ENCODE peak calls at places on chromosome 2, in seven cellular contexts. L is heart right ventricle, A is neuronal stem cell, X is PC-9, S is astrocyte, T is mammary epithelial cell, Z is body of pancreas. C is an unnamed sample.

GRCh38 chr2:36780231-36780808 is 83.8 kb downstream of the VIT start:
- DNase-seq in X (peak; percentile 49), L (no peak), S (peak; percentile 41), A (peak; percentile 38), Z (no peak), T (peak; percentile 48), C (no peak)

GRCh38 chr2:174383796-174384195 is 11.7 kb upstream of the SCRN3 start:
- DNase-seq in T (no peak), A (no peak), X (no peak), S (no peak), Z (no peak), L (no peak), C (no peak)

GRCh38 chr2:216621292-216621691 is 11.9 kb upstream of the IGFBP2 start:
- DNase-seq in T (no peak), Z (no peak), L (no peak), X (no peak), A (no peak), S (no peak), C (no peak)

GRCh38 chr2:12719400-12720104 is 2.8 kb downstream of the TRIB2 start:
- DNase-seq in L (no peak), A (no peak), T (peak; percentile 50), X (peak; percentile 82), S (peak; percentile 62), Z (no peak), C (no peak)

GRCh38 chr2:37625781-37626548 is 45.5 kb downstream of the CDC42EP3 start:
- DNase-seq in S (peak; percentile 97), T (no peak), L (no peak), Z (peak; percentile 57), X (no peak), A (no peak), C (no peak)

GRCh38 chr2:241728000-241728399 is 6.4 kb upstream of the D2HGDH start:
- DNase-seq in T (no peak), Z (no peak), A (no peak), X (no peak), L (peak; percentile 44), S (no peak), C (no peak)

GRCh38 chr2:112093216-112093615 is 38.1 kb downstream of the TMEM87B start:
- DNase-seq in A (no peak), X (no peak), T (no peak), L (no peak), S (no peak), Z (no peak), C (no peak)

GRCh38 chr2:236317938-236318396 is 53.8 kb upstream of the ASB18 start:
- DNase-seq in T (no peak), A (no peak), X (no peak), Z (peak; percentile 20), S (no peak), L (peak; percentile 44), C (peak; percentile 83)

GRCh38 chr2:236981710-236982485 is 103.8 kb upstream of the COPS8 start:
- DNase-seq in A (no peak), T (no peak), L (no peak), Z (no peak), X (no peak), S (no peak), C (no peak)

GRCh38 chr2:231300722-231301076 is 94.8 kb upstream of the B3GNT7 start:
- DNase-seq in T (no peak), L (no peak), A (no peak), X (no peak), S (no peak), Z (no peak), C (no peak)

GRCh38 chr2:176653856-176654443 is 384.7 kb downstream of the MTX2 start:
- DNase-seq in X (no peak), A (peak; percentile 37), T (peak; percentile 67), L (peak; percentile 45), S (peak; percentile 46), Z (peak; percentile 56), C (peak; percentile 63)

GRCh38 chr2:170123593-170123992 is 54.4 kb upstream of the MYO3B start:
- DNase-seq in S (peak; percentile 30), L (no peak), X (peak; percentile 58), Z (no peak), T (peak; percentile 22), A (no peak), C (no peak)

GRCh38 chr2:27765621-27766286 is 5.8 kb upstream of the MRPL33 start:
- DNase-seq in T (peak; percentile 24), L (peak; percentile 63), A (no peak), S (peak; percentile 48), X (peak; percentile 97), Z (peak; percentile 87), C (peak; percentile 77)

DNA sequence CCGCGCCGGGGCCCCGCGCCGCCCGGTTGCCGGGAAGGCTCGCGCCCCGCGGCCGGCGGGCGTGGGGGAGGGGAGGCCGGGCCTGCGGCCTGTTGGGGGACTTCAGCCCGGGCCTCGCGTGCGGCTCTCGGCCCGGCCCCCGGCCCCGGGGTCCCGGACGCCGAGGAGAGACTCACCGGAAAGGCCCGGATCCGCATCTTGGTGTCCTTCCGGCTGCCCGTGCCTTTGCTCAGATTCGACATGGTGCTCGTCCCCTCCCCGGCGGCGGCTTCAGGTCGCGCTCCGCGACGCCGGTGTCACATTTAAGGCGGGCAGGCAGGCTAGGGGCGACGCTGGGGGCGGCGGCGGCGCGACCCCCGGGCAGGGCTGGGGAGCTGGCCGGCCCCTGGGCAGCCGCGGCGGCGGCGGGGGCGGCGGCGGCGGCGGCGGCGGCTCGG is 377 bp downstream of the CUL3 start:
- DNase-seq in L (peak; percentile 55), A (no peak), S (no peak), Z (peak; percentile 56), X (no peak), T (peak; percentile 49), C (peak; percentile 51)
- H3K27ac ChIP-seq in L (peak overlapping the region; percentile 85), A (peak overlapping the region; percentile 90), S (peak overlapping the region; percentile 89), Z (peak overlapping the region; percentile 87), X (peak overlapping the region; percentile 43), T (peak overlapping the region; percentile 75), C (peak overlapping the region; percentile 72)

GRCh38 chr2:69933254-69933828 is 18.4 kb downstream of the MXD1 start:
- DNase-seq in S (no peak), A (no peak), L (no peak), Z (no peak), X (no peak), T (no peak), C (no peak)

GRCh38 chr2:69936913-69937312 is 22.0 kb downstream of the MXD1 start:
- DNase-seq in A (no peak), S (no peak), X (no peak), Z (no peak), L (no peak), T (no peak), C (no peak)

GRCh38 chr2:69933839-69934613 is 19.1 kb downstream of the MXD1 start:
- DNase-seq in A (no peak), L (no peak), S (peak; percentile 86), Z (no peak), X (peak; percentile 79), T (peak; percentile 86), C (no peak)

GRCh38 chr2:69934614-69934908 is 19.7 kb downstream of the MXD1 start:
- DNase-seq in T (no peak), S (no peak), A (no peak), X (no peak), Z (no peak), L (no peak), C (no peak)

DNA sequence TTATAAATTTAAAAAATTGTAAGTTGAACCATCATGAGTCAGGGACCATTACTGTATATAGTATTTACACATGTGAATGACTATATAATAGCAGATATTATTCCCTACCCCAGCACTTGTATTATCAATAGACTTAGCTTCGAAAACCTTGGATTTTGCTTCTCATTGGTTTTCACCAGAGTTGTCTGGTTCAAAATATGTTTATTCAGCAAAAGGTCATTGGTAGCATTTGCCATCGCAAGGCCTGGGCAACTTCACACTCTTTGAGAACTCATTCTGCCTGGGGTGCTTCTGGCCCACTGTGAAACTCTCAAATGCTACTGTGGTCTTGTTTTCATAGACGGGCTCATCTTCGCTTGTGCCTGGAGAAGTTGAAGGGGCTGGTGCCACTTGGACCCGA is 20.1 kb downstream of the MXD1 start:
- DNase-seq in S (no peak), T (no peak), A (no peak), Z (no peak), X (no peak), L (no peak), C (no peak)
- H3K27ac ChIP-seq in S (peak overlapping the region; percentile 88), T (peak overlapping the region; percentile 73), A (no peak overlapping the region), Z (no peak overlapping the region), X (peak overlapping the region; percentile 93), L (no peak overlapping the region), C (no peak overlapping the region)

GRCh38 chr2:136376798-136377211 is 258.9 kb upstream of the CXCR4 start:
- DNase-seq in L (no peak), Z (no peak), X (no peak), A (no peak), T (no peak), S (peak; percentile 13), C (no peak)

GRCh38 chr2:136378712-136379595 is 261.0 kb upstream of the CXCR4 start:
- DNase-seq in S (peak; percentile 19), X (no peak), Z (peak; percentile 54), T (peak; percentile 21), L (peak; percentile 27), A (peak; percentile 64), C (peak; percentile 46)

GRCh38 chr2:136377423-136378382 is 259.8 kb upstream of the CXCR4 start:
- DNase-seq in Z (no peak), S (no peak), A (no peak), X (no peak), T (no peak), L (no peak), C (no peak)

GRCh38 chr2:136375017-136375901 is 257.3 kb upstream of the CXCR4 start:
- DNase-seq in L (no peak), Z (no peak), T (peak; percentile 57), X (no peak), S (no peak), A (no peak), C (no peak)

DNA sequence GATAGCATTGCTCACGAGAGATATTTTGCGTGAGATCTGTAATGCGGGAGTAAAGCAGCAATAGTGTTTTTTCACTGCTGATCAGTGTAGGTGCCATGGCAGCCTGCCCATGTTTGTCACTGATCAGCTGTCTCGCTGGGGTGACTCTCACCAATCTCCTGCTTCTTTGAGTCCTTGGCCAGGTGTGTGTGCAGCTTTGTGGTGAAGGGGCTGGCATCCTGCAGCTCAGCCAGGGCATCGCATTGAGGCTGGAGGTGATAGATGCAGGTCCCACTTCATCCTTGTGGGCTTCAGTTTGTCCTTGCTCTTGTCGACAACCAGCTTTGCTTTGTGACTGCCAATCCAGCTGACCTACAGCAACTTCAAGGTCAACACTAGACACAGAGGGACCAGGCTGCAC is 258.3 kb upstream of the CXCR4 start:
- DNase-seq in X (no peak), A (no peak), L (no peak), S (no peak), T (no peak), Z (peak; percentile 36), C (no peak)
- H3K27ac ChIP-seq in X (no peak overlapping the region), A (no peak overlapping the region), L (no peak overlapping the region), S (no peak overlapping the region), T (no peak overlapping the region), Z (no peak overlapping the region), C (no peak overlapping the region)

DNA sequence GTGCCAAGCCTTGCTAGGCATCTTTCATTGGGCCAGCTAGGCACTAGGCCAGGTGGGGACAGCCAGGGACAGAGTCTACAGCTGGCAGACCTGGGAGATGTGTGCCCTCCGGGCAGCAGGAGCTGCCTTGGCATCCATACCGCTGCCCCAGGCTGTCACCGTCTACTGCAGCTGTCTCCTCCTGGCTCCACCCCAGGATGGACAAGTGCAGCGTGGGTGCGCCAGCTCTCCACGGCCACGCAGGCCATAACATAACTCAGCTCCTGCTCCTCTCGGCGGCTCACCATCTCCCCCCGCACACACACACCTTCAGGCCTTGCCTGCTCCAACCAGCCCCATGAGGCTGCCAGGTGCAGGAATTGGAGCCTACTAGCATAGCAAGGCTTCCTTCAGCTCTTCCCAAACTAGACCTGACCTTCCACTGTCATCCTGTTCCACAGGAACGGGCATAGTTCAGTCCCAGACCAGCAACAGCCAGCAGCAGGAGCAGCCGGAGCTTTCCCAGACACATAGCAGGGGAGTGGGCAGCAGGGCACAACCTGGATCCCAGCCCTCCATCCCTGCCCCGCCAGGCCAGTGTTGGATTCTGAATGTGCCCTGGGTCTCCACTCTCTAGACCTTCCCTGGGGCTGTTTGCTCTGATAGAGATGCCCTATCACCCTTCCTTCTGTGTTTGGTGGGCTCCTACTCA is 2.5 kb upstream of the ADRA2B start:
- DNase-seq in Z (no peak), A (no peak), X (no peak), L (no peak), T (no peak), S (no peak), C (no peak)
- H3K27ac ChIP-seq in Z (no peak overlapping the region), A (no peak overlapping the region), X (no peak overlapping the region), L (no peak overlapping the region), T (no peak overlapping the region), S (no peak overlapping the region), C (no peak overlapping the region)